ENCODE peak calls at places on chromosome 3, in seven cellular contexts. C is activated CD8-positive, alpha-beta memory T cell treated with anti-CD3 and anti-CD28 coated beads for 48 hours; S is SJSA1; D is stromal cell of bone marrow; T is substantia nigra; V is stimulated activated CD4-positive, alpha-beta T cell treated with anti-CD3 and anti-CD28 coated beads, Interleukin-1b, Interleukin-23, amount 100 ng/mL, for 1 hour; I is iPS-NIHi11. K is an unnamed sample.

GRCh38 chr3:186254676-186255665 is 107.1 kb downstream of the DGKG start:
- DNase-seq in D (no peak), C (no peak), S (no peak), I (no peak), T (no peak), V (no peak), K (no peak)

GRCh38 chr3:128469128-128469527 is 2.4 kb upstream of the DNAJB8 start:
- DNase-seq in D (no peak), V (no peak), S (no peak), T (no peak), I (no peak), C (no peak), K (no peak)

GRCh38 chr3:9715764-9716437 is 12.3 kb downstream of the CPNE9 start:
- DNase-seq in T (no peak), C (no peak), I (peak; percentile 33), D (peak; percentile 91), S (peak; percentile 48), V (no peak), K (no peak)

GRCh38 chr3:24496529-24497482 is 2.2 kb upstream of the THRB start:
- DNase-seq in S (peak; percentile 40), V (no peak), C (no peak), I (peak; percentile 68), T (no peak), D (peak; percentile 81), K (no peak)

GRCh38 chr3:116112686-116113085 is 332.6 kb downstream of the LSAMP start:
- DNase-seq in T (no peak), V (no peak), S (no peak), C (no peak), D (peak; percentile 35), I (no peak), K (no peak)

GRCh38 chr3:54538346-54538745 is 389.5 kb downstream of the LRTM1 start:
- DNase-seq in V (no peak), D (no peak), C (no peak), T (no peak), S (no peak), I (peak; percentile 74), K (peak; percentile 9)

GRCh38 chr3:98501863-98502262 is 4.4 kb downstream of the OR5K2 start:
- DNase-seq in C (no peak), I (no peak), T (no peak), S (no peak), D (no peak), V (no peak), K (no peak)

GRCh38 chr3:134389865-134390264 is 15.6 kb upstream of the AMOTL2 start:
- DNase-seq in V (no peak), C (no peak), I (no peak), T (no peak), S (no peak), D (no peak), K (no peak)

GRCh38 chr3:30642715-30643361 is 36.4 kb downstream of the TGFBR2 start:
- DNase-seq in S (no peak), I (no peak), C (no peak), D (no peak), V (no peak), T (no peak), K (no peak)

GRCh38 chr3:41173926-41174702 is 25.2 kb upstream of the CTNNB1 start:
- DNase-seq in S (no peak), V (no peak), C (no peak), I (no peak), D (no peak), T (no peak), K (no peak)

GRCh38 chr3:143951351-143951971 is 20.2 kb upstream of the DIPK2A start:
- DNase-seq in D (no peak), S (no peak), I (peak; percentile 35), T (no peak), C (no peak), V (no peak), K (peak; percentile 27)

GRCh38 chr3:36372534-36372935 is 7.8 kb upstream of the STAC start:
- DNase-seq in D (no peak), T (no peak), C (no peak), V (no peak), S (peak; percentile 61), I (no peak), K (no peak)

GRCh38 chr3:127606981-127607595 is 8.9 kb downstream of the MCM2 start:
- DNase-seq in I (no peak), D (no peak), T (no peak), C (no peak), S (no peak), V (no peak), K (no peak)

GRCh38 chr3:125212096-125212508 is 446 bp downstream of the SLC12A8 start:
- DNase-seq in I (peak; percentile 66), T (no peak), V (no peak), D (no peak), C (no peak), S (no peak), K (no peak)

GRCh38 chr3:187913617-187914033 is 168.4 kb upstream of the BCL6 start:
- DNase-seq in S (peak; percentile 67), D (no peak), I (no peak), T (no peak), C (no peak), V (no peak), K (no peak)

GRCh38 chr3:90031121-90031520 is 923.7 kb downstream of the EPHA3 start:
- DNase-seq in C (no peak), D (peak; percentile 61), V (no peak), S (no peak), I (no peak), T (no peak), K (no peak)

GRCh38 chr3:113242091-113242581 is 30.8 kb downstream of the BOC start:
- DNase-seq in I (no peak), C (no peak), T (no peak), D (peak; percentile 58), V (no peak), S (peak; percentile 15), K (no peak)

GRCh38 chr3:194262345-194263305 is 88.5 kb downstream of the CPN2 start:
- DNase-seq in V (no peak), S (no peak), C (no peak), I (no peak), D (no peak), T (no peak), K (no peak)

GRCh38 chr3:126452213-126452612 is 23.5 kb downstream of the ZXDC start:
- DNase-seq in I (no peak), C (no peak), T (no peak), S (no peak), D (no peak), V (no peak), K (no peak)

GRCh38 chr3:105618561-105618960 is 250.3 kb downstream of the CBLB start:
- DNase-seq in I (no peak), V (no peak), D (no peak), C (no peak), T (no peak), S (peak; percentile 69), K (no peak)

GRCh38 chr3:12980596-12981290 is 92.5 kb downstream of the IQSEC1 start:
- DNase-seq in I (no peak), T (no peak), C (no peak), D (no peak), S (no peak), V (no peak), K (no peak)

GRCh38 chr3:29281265-29282228 is 676 bp downstream of the RBMS3 start:
- DNase-seq in D (peak; percentile 24), S (peak; percentile 69), I (no peak), T (no peak), C (no peak), V (no peak), K (no peak)

K was measured in NT2/D1.